ENCODE peak calls at places on chromosome 19, in four cellular contexts. Z is heart left ventricle, X is psoas muscle, G is BJ. P is an unnamed sample.

GRCh38 chr19:52993342-52994178 is 20.2 kb upstream of the ERVV-1 start:
- DNase-seq in Z (peak; percentile 81), G (peak; percentile 6), X (peak; percentile 70), P (peak; percentile 53)

GRCh38 chr19:28159065-28159464 is 1053.9 kb downstream of the UQCRFS1 start:
- DNase-seq in Z (no peak), G (no peak), X (no peak), P (no peak)

GRCh38 chr19:18172331-18173053 is 1.1 kb upstream of the IFI30 start:
- DNase-seq in Z (no peak), X (no peak), G (no peak), P (no peak)

GRCh38 chr19:53102701-53103140 is 501 bp downstream of the ZNF160 start:
- DNase-seq in X (peak; percentile 39), G (no peak), Z (peak; percentile 39), P (no peak)

GRCh38 chr19:38306236-38306635 is 2.2 kb downstream of the C19orf33 start:
- DNase-seq in X (no peak), G (no peak), Z (no peak), P (no peak)

GRCh38 chr19:6041991-6042421 is 64.1 kb upstream of the RANBP3 start:
- DNase-seq in G (no peak), X (no peak), Z (no peak), P (no peak)

GRCh38 chr19:42325896-42326771 is 699 bp downstream of the MEGF8 start:
- DNase-seq in Z (peak; percentile 42), G (no peak), X (peak; percentile 41), P (no peak)

GRCh38 chr19:46710687-46711086 is 6.2 kb downstream of the PRKD2 start:
- DNase-seq in X (no peak), G (no peak), Z (no peak), P (no peak)

GRCh38 chr19:40576585-40577451 is at the start of gene SHKBP1:
- DNase-seq in X (peak; percentile 96), G (peak; percentile 62), Z (peak; percentile 97), P (peak; percentile 84)

GRCh38 chr19:41965127-41965526 is 6.0 kb upstream of the RABAC1 start:
- DNase-seq in Z (no peak), X (no peak), G (no peak), P (no peak)

GRCh38 chr19:35816262-35816661 is 3.6 kb upstream of the PRODH2 start:
- DNase-seq in X (no peak), G (no peak), Z (no peak), P (no peak)

GRCh38 chr19:4386038-4386782 is 14.1 kb downstream of the SH3GL1 start:
- DNase-seq in Z (no peak), G (no peak), X (peak; percentile 15), P (no peak)

GRCh38 chr19:19538077-19538764 is at the start of gene CILP2:
- DNase-seq in G (no peak), X (peak; percentile 54), Z (no peak), P (no peak)

GRCh38 chr19:32070101-32070500 is 275.3 kb upstream of the ZNF507 start:
- DNase-seq in Z (no peak), G (no peak), X (no peak), P (no peak)

GRCh38 chr19:43354305-43354627 is 780 bp downstream of the CD177 start:
- DNase-seq in Z (no peak), G (no peak), X (no peak), P (no peak)

GRCh38 chr19:17686592-17687042 is 1.5 kb downstream of the UNC13A start:
- DNase-seq in X (peak; percentile 40), Z (peak; percentile 60), G (no peak), P (no peak)

GRCh38 chr19:42334697-42335373 is 9.4 kb downstream of the MEGF8 start:
- DNase-seq in Z (peak; percentile 21), G (no peak), X (no peak), P (no peak)

GRCh38 chr19:10510301-10510802 is 6.9 kb downstream of the S1PR5 start:
- DNase-seq in Z (no peak), X (no peak), G (no peak), P (peak; percentile 84)

GRCh38 chr19:18529782-18530181 is 7.9 kb upstream of the ELL start:
- DNase-seq in Z (no peak), X (no peak), G (no peak), P (no peak)

GRCh38 chr19:33390120-33390907 is 16.8 kb downstream of the CEBPG start:
- DNase-seq in Z (peak; percentile 61), X (peak; percentile 75), G (no peak), P (no peak)

GRCh38 chr19:3976495-3977241 is 5.8 kb upstream of the DAPK3 start:
- DNase-seq in G (no peak), X (peak; percentile 37), Z (no peak), P (no peak)

GRCh38 chr19:18301718-18302111 is 20.3 kb upstream of the JUND start:
- DNase-seq in X (no peak), G (no peak), Z (no peak), P (no peak)

GRCh38 chr19:33819875-33820781 is 23.5 kb downstream of the KCTD15 start:
- DNase-seq in G (peak; percentile 25), Z (peak; percentile 90), X (peak; percentile 82), P (peak; percentile 92)

GRCh38 chr19:55600336-55601028 is 394 bp downstream of the ZNF524 start:
- DNase-seq in Z (peak; percentile 83), G (no peak), X (no peak), P (no peak)

GRCh38 chr19:21434967-21435544 is 38.1 kb downstream of the ZNF493 start:
- DNase-seq in X (no peak), G (no peak), Z (no peak), P (no peak)

GRCh38 chr19:12802267-12803106 is 618 bp downstream of the THSD8 start:
- DNase-seq in G (no peak), X (peak; percentile 44), Z (no peak), P (no peak)

GRCh38 chr19:50835785-50836542 is 2.6 kb upstream of the KLK15 start:
- DNase-seq in G (no peak), X (peak; percentile 61), Z (peak; percentile 60), P (peak; percentile 31)

GRCh38 chr19:18846862-18847515 is 15.2 kb downstream of the UPF1 start:
- DNase-seq in X (peak; percentile 83), G (no peak), Z (peak; percentile 79), P (peak; percentile 58)

GRCh38 chr19:37467608-37468090 is 405 bp upstream of the ZNF569 start:
- DNase-seq in X (no peak), G (no peak), Z (no peak), P (peak; percentile 2)

GRCh38 chr19:27736225-27736624 is 1476.7 kb downstream of the UQCRFS1 start:
- DNase-seq in G (no peak), X (no peak), Z (no peak), P (no peak)

GRCh38 chr19:12825259-12826131 is 8.9 kb downstream of the RTBDN start:
- DNase-seq in G (no peak), X (no peak), Z (no peak), P (no peak)

GRCh38 chr19:12346896-12347295 is 13.5 kb upstream of the ZNF563 start:
- DNase-seq in X (no peak), Z (no peak), G (no peak), P (no peak)

GRCh38 chr19:3538965-3539742 is at the start of gene TEKTIP1:
- DNase-seq in Z (no peak), G (no peak), X (no peak), P (no peak)

GRCh38 chr19:8194528-8195275 is 14.5 kb upstream of the CERS4 start:
- DNase-seq in Z (no peak), X (no peak), G (no peak), P (no peak)

DNA sequence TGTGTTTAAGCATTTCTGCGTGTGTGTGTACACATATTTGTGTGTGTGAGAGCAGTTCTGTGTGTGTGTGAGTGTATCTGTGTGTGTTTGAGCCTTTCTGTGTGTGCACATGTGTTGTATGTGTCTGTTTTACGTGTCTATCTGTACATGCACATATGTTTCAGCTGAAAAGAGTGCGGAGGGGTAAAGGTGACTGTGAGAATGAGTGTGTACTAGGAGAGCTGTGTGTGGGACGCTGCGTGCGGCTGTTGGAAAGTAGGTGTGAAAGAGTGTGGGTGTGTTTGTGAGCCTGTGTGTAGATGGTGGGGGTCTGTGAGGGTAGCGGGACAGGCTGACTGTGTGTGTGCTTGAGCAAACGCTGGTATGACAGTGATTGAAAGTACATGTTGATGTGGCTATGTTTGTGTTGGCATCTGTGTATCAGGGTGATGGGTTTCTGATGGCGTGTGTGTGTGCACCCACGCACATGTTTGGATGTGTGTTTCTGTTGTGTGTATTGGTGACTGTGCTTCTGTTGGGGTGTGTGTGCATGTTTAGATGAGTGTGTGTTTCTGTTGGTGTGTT is 7.5 kb upstream of the TPM4 start:
- DNase-seq in G (no peak), Z (no peak), X (no peak), P (no peak)
- H3K4me3 ChIP-seq in G (no peak overlapping the region), Z (peak overlapping the region; percentile 46), X (peak overlapping the region; percentile 41), P (peak overlapping the region; percentile 54)

GRCh38 chr19:49189259-49189658 is 31.7 kb downstream of the TRPM4 start:
- DNase-seq in X (no peak), Z (no peak), G (no peak), P (no peak)
- H3K36me3 ChIP-seq in X (peaks cover 92% of the 10 kb centered on the region), Z (peaks cover 18% of the 10 kb centered on the region), G (peaks cover 15% of the 10 kb centered on the region), P (peaks cover 36% of the 10 kb centered on the region)

DNA sequence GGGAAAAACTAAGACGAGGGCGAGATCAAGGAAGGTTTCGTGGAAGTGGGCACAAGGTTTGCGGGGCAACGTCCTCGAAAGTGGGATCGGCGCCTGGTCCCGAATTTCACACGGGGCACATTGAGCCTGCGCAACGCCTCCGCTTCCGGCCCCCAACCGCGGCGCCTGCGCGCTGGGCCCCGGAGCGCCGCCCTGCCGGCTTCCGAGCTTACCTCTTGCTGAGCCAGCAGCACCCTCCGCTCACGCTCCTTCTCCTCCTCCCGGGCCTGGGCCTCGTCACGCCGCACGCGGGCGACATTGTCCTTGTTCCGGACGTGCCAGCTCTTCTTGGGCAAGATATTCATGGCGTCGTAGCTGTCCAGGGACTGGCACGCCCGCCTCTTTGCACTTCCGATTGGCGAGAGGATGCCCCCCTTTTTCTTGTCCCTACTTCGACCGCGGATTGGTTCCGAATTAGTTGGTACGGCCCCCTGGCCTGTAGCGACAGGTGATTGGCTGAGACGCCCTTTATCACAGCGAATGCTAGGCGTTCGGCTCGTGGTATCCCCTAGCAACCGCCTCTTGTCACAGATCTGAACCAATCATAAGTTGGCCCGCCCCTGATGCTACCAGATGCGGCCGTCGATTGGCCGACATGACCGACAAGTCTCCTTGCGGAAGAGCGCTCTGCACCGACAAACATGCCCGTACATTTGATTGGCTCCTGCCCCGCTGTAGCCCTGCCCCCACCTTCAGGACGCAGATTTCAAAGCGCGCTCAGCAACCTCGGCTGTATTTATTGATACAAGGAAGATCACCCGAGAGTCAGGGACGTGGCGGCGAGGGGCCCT is at the start of gene LENG1:
- DNase-seq in Z (peak; percentile 100), X (peak; percentile 99), G (peak; percentile 100), P (peak; percentile 99)
- TF ChIP-seq CTCF in Z (no peak), X (peak; percentile 29), G (no peak), P (peak; percentile 42)

GRCh38 chr19:49551531-49551930 is 23.7 kb downstream of the RCN3 start:
- DNase-seq in G (no peak), Z (no peak), X (no peak), P (no peak)
- H3K4me3 ChIP-seq in G (no peak overlapping the region), Z (no peak overlapping the region), X (no peak overlapping the region), P (no peak overlapping the region)

GRCh38 chr19:1118999-1119398 is 15.2 kb downstream of the GPX4 start:
- DNase-seq in Z (no peak), X (no peak), G (no peak), P (no peak)
- H3K36me3 ChIP-seq in Z (peaks cover 52% of the 10 kb centered on the region), X (peaks cover 100% of the 10 kb centered on the region), G (peaks cover 62% of the 10 kb centered on the region), P (peaks cover 55% of the 10 kb centered on the region)